ENCODE peak calls at places on chromosomes 3 and 15, in five cellular contexts. U is thoracic aorta, H is adrenal gland, I is mammary epithelial cell, P is A549. M is an unnamed sample.
A peak's percentile ranks its signal among the peaks of the same experiment; 100 is the strongest.

GRCh38 chr15:78168591-78168990 is 19.4 kb downstream of the IDH3A start:
- DNase-seq in U (no peak), H (no peak), I (no peak), P (no peak), M (no peak)

GRCh38 chr3:192409203-192409837 is 318.0 kb downstream of the FGF12 start:
- DNase-seq in U (no peak), H (peak; percentile 68), I (peak; percentile 23), P (peak; percentile 40), M (peak; percentile 20)

GRCh38 chr15:80744826-80745225 is 34.3 kb upstream of the CEMIP start:
- DNase-seq in U (no peak), H (no peak), I (peak; percentile 9), P (no peak), M (no peak)

GRCh38 chr3:46849686-46850467 is 13.4 kb downstream of the MYL3 start:
- DNase-seq in U (no peak), H (no peak), I (no peak), P (no peak), M (no peak)

GRCh38 chr3:4741404-4742307 is 237.6 kb upstream of the BHLHE40 start:
- DNase-seq in U (peak; percentile 77), H (peak; percentile 93), I (peak; percentile 98), P (peak; percentile 92), M (peak; percentile 15)

GRCh38 chr3:100454684-100455083 is 37.7 kb upstream of the TMEM45A start:
- DNase-seq in U (no peak), H (no peak), I (no peak), P (no peak), M (no peak)

GRCh38 chr3:178671261-178672191 is 135.3 kb downstream of the KCNMB2 start:
- DNase-seq in U (no peak), H (no peak), I (peak; percentile 84), P (no peak), M (no peak)

GRCh38 chr3:129033619-129034321 is 26.8 kb upstream of the GP9 start:
- DNase-seq in U (no peak), H (no peak), I (no peak), P (no peak), M (no peak)

GRCh38 chr15:43867096-43867495 is 40.3 kb downstream of the WDR76 start:
- DNase-seq in U (no peak), H (no peak), I (no peak), P (no peak), M (no peak)

GRCh38 chr15:90030376-90030775 is 29.3 kb downstream of the ZNF710 start:
- DNase-seq in U (no peak), H (no peak), I (no peak), P (no peak), M (no peak)

GRCh38 chr3:37287776-37288175 is 113.4 kb upstream of the LRRFIP2 start:
- DNase-seq in U (no peak), H (no peak), I (peak; percentile 84), P (no peak), M (no peak)

GRCh38 chr15:80251505-80252280 is at the start of gene CTXND1:
- DNase-seq in U (no peak), H (no peak), I (no peak), P (no peak), M (no peak)

GRCh38 chr3:71600646-71601288 is 17.2 kb upstream of the FOXP1 start:
- DNase-seq in U (no peak), H (no peak), I (no peak), P (no peak), M (no peak)

GRCh38 chr15:44289352-44289790 is 852 bp downstream of the GOLM2 start:
- DNase-seq in U (no peak), H (no peak), I (no peak), P (no peak), M (no peak)

GRCh38 chr3:187979543-187979942 is 174.4 kb upstream of the LPP start:
- DNase-seq in U (no peak), H (no peak), I (no peak), P (no peak), M (no peak)

GRCh38 chr15:69852482-69853275 is 245.0 kb downstream of the TLE3 start:
- DNase-seq in U (no peak), H (no peak), I (no peak), P (no peak), M (no peak)

GRCh38 chr15:95499397-95499796 is 831.1 kb upstream of the NR2F2 start:
- DNase-seq in U (no peak), H (no peak), I (no peak), P (no peak), M (no peak)

GRCh38 chr3:42850263-42850662 is 25.4 kb downstream of the CYP8B1 start:
- DNase-seq in U (no peak), H (no peak), I (no peak), P (no peak), M (no peak)
- H3K27ac ChIP-seq in U (peak overlapping the region; percentile 73), H (no peak overlapping the region), I (no peak overlapping the region), P (no peak overlapping the region), M (no peak overlapping the region)

DNA sequence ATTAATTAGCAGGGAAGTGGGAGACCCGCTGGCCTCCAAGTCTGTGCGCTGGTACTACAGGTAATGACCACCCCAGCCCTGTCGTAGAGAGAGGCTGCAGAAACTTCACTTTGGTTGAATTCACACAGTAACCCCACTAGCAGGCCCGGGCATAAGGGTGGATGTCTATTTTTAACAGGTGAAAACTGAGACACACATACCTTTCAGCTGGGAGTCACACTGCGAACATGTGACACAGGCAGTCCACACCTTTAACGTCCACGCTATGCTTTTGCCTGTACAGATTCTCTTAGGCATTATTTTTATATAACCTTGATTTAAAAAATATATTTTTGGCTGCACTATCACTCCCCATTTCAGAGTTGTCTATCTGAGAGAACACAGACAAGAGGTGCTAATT is 3.9 kb downstream of the LRRK1 start:
- DNase-seq in U (no peak), H (no peak), I (no peak), P (no peak), M (no peak)
- H3K4me3 ChIP-seq in U (no peak overlapping the region), H (no peak overlapping the region), I (no peak overlapping the region), P (no peak overlapping the region), M (no peak overlapping the region)

GRCh38 chr3:147008886-147009285 is 397.5 kb downstream of the ZIC4 start:
- DNase-seq in U (no peak), H (no peak), I (no peak), P (no peak), M (no peak)

GRCh38 chr3:147008458-147008857 is 397.9 kb downstream of the ZIC4 start:
- DNase-seq in U (no peak), H (no peak), I (no peak), P (no peak), M (no peak)

GRCh38 chr3:147002721-147003120 is 397.6 kb upstream of the PLSCR5 start:
- DNase-seq in U (no peak), H (no peak), I (no peak), P (no peak), M (no peak)

GRCh38 chr3:147007736-147008245 is 398.6 kb downstream of the ZIC4 start:
- DNase-seq in U (no peak), H (no peak), I (no peak), P (no peak), M (no peak)
- TF ChIP-seq CTCF in U (no peak), H (no peak), I (no peak), P (no peak), M (no peak)

GRCh38 chr3:113245775-113246174 is 34.4 kb downstream of the BOC start:
- DNase-seq in U (no peak), H (no peak), I (no peak), P (no peak), M (no peak)
- H3K27ac ChIP-seq in U (peak overlapping the region; percentile 35), H (no peak overlapping the region), I (no peak overlapping the region), P (no peak overlapping the region), M (no peak overlapping the region)

DNA sequence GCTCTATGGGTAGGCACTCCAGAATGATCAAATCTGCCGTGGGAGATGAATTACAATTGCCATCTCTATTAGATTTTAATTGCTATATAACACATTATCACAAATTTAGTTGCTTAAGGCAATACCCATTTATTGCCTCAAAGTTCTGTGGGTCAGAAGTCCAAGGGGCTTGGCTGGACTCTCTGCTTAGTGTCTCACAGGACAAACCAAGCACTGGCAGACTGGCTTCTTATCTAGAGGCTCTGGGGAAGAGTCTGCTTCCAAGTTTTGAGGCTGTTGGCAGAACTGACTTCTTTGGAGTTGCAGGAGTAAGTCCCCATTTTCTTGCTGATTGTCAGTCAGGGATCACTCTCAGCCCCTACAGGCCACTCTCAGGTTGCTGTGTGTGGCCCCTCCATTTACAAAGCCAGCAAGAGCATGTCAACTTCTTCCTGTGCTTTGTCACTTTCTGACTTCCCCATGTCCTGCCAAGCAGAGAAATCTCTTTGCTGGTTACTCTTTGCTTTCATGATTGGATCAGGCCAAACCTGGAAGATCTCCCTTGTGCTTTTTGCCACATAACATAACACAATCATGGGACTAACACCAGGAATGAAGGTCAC is 93.5 kb upstream of the PRICKLE2 start:
- DNase-seq in U (no peak), H (no peak), I (no peak), P (no peak), M (no peak)
- H3K4me3 ChIP-seq in U (no peak overlapping the region), H (no peak overlapping the region), I (no peak overlapping the region), P (no peak overlapping the region), M (no peak overlapping the region)

GRCh38 chr3:180085122-180085710 is 48.5 kb upstream of the PEX5L start:
- DNase-seq in U (no peak), H (no peak), I (no peak), P (no peak), M (no peak)
- TF ChIP-seq CTCF in U (no peak), H (no peak), I (no peak), P (no peak), M (no peak)

GRCh38 chr15:82538961-82539689 is 1.1 kb downstream of the RPS17 start:
- DNase-seq in U (no peak), H (no peak), I (no peak), P (no peak), M (no peak)
- H3K27ac ChIP-seq in U (peak overlapping the region; percentile 89), H (peak overlapping the region; percentile 31), I (peak overlapping the region; percentile 69), P (peak overlapping the region; percentile 89), M (peak overlapping the region; percentile 83)

GRCh38 chr3:114081022-114081421 is 24.5 kb downstream of the QTRT2 start:
- DNase-seq in U (no peak), H (no peak), I (no peak), P (no peak), M (no peak)
- H3K4me3 ChIP-seq in U (no peak overlapping the region), H (no peak overlapping the region), I (no peak overlapping the region), P (no peak overlapping the region), M (no peak overlapping the region)

GRCh38 chr3:139044366-139045210 is at the start of gene PRR23C:
- DNase-seq in U (no peak), H (no peak), I (no peak), P (no peak), M (no peak)
- TF ChIP-seq CTCF in U (no peak), H (no peak), I (peak; percentile 3), P (no peak), M (no peak)

M was measured in dorsolateral prefrontal cortex.